ENCODE peak calls at places on chromosome 4, in six cellular contexts. E is stimulated activated CD4-positive, alpha-beta T cell treated with anti-CD3 and anti-CD28 coated beads, Interleukin-2, amount 100 ng/mL, for 48 hours; Y is B cell; U is T-helper 2 cell; O is caudate nucleus; L is GM20000. I is an unnamed sample.

GRCh38 chr4:143653031-143653430 is 47.4 kb downstream of the FREM3 start:
- DNase-seq in U (no peak), Y (no peak), E (no peak), L (no peak), O (no peak), I (no peak)

GRCh38 chr4:83308672-83309071 is 24.1 kb upstream of the COQ2 start:
- DNase-seq in E (no peak), O (no peak), Y (no peak), U (no peak), L (no peak), I (no peak)

GRCh38 chr4:15936495-15936894 is 2.0 kb downstream of the FGFBP1 start:
- DNase-seq in Y (no peak), E (no peak), O (no peak), L (no peak), U (no peak), I (no peak)

GRCh38 chr4:168874083-168874482 is 136.0 kb downstream of the CBR4 start:
- DNase-seq in E (no peak), L (no peak), O (no peak), Y (no peak), U (no peak), I (no peak)

GRCh38 chr4:141099326-141099725 is 33.9 kb downstream of the RNF150 start:
- DNase-seq in L (no peak), O (no peak), Y (no peak), U (no peak), E (no peak), I (no peak)

GRCh38 chr4:111960241-111960667 is 185.0 kb upstream of the FAM241A start:
- DNase-seq in Y (no peak), L (peak; percentile 22), E (no peak), U (no peak), O (no peak), I (no peak)

GRCh38 chr4:135365065-135365464 is 1163.5 kb upstream of the PABPC4L start:
- DNase-seq in L (no peak), Y (no peak), U (no peak), E (no peak), O (no peak), I (no peak)

GRCh38 chr4:52658671-52659015 is 458 bp downstream of the USP46 start:
- DNase-seq in L (peak; percentile 56), E (peak; percentile 7), O (peak; percentile 6), U (no peak), Y (no peak), I (no peak)

GRCh38 chr4:40550900-40551546 is 78.6 kb downstream of the RBM47 start:
- DNase-seq in E (no peak), L (peak; percentile 47), O (no peak), U (no peak), Y (peak; percentile 51), I (peak; percentile 33)

GRCh38 chr4:33078145-33078544 is 2358.0 kb downstream of the PCDH7 start:
- DNase-seq in E (no peak), Y (no peak), O (no peak), U (no peak), L (no peak), I (no peak)